ENCODE peak calls at places on chromosomes 6 and 20, in seven cellular contexts. One of them, this sample, is unnamed.

GRCh38 chr20:47814632-47815415 is 29.5 kb upstream of the SULF2 start:
- DNase-seq in heart left ventricle: no peak
- DNase-seq in mesothelial cell of epicardium: no peak
- DNase-seq in lung microvascular endothelial cell: no peak
- DNase-seq in upper lobe of left lung: no peak
- DNase-seq in GM12865: no peak
- DNase-seq in stimulated activated CD4-positive, alpha-beta T cell treated with anti-CD3 and anti-CD28 coated beads, Interleukin-4, amount 100 ng/mL, for 24 hours: no peak
- DNase-seq in this sample: peak; percentile 49

GRCh38 chr6:20699402-20699801 is 165.1 kb downstream of the CDKAL1 start:
- DNase-seq in upper lobe of left lung: no peak
- DNase-seq in GM12865: no peak
- DNase-seq in heart left ventricle: no peak
- DNase-seq in stimulated activated CD4-positive, alpha-beta T cell treated with anti-CD3 and anti-CD28 coated beads, Interleukin-4, amount 100 ng/mL, for 24 hours: no peak
- DNase-seq in lung microvascular endothelial cell: no peak
- DNase-seq in mesothelial cell of epicardium: no peak
- DNase-seq in this sample: no peak

GRCh38 chr20:44615169-44615791 is 32.9 kb downstream of the PKIG start:
- DNase-seq in stimulated activated CD4-positive, alpha-beta T cell treated with anti-CD3 and anti-CD28 coated beads, Interleukin-4, amount 100 ng/mL, for 24 hours: no peak
- DNase-seq in GM12865: peak; percentile 20
- DNase-seq in mesothelial cell of epicardium: no peak
- DNase-seq in upper lobe of left lung: no peak
- DNase-seq in heart left ventricle: peak; percentile 66
- DNase-seq in lung microvascular endothelial cell: peak; percentile 87
- DNase-seq in this sample: peak; percentile 61

GRCh38 chr6:56573624-56574023 is 69.1 kb downstream of the DST start:
- DNase-seq in mesothelial cell of epicardium: no peak
- DNase-seq in heart left ventricle: no peak
- DNase-seq in upper lobe of left lung: no peak
- DNase-seq in stimulated activated CD4-positive, alpha-beta T cell treated with anti-CD3 and anti-CD28 coated beads, Interleukin-4, amount 100 ng/mL, for 24 hours: no peak
- DNase-seq in GM12865: no peak
- DNase-seq in lung microvascular endothelial cell: no peak
- DNase-seq in this sample: no peak

GRCh38 chr6:105746539-105746938 is 339.6 kb upstream of the PRDM1 start:
- DNase-seq in GM12865: peak; percentile 52
- DNase-seq in mesothelial cell of epicardium: no peak
- DNase-seq in stimulated activated CD4-positive, alpha-beta T cell treated with anti-CD3 and anti-CD28 coated beads, Interleukin-4, amount 100 ng/mL, for 24 hours: no peak
- DNase-seq in heart left ventricle: no peak
- DNase-seq in lung microvascular endothelial cell: no peak
- DNase-seq in upper lobe of left lung: no peak
- DNase-seq in this sample: no peak

GRCh38 chr6:139520321-139520768 is 145.9 kb upstream of the CITED2 start:
- DNase-seq in upper lobe of left lung: no peak
- DNase-seq in GM12865: no peak
- DNase-seq in mesothelial cell of epicardium: no peak
- DNase-seq in stimulated activated CD4-positive, alpha-beta T cell treated with anti-CD3 and anti-CD28 coated beads, Interleukin-4, amount 100 ng/mL, for 24 hours: no peak
- DNase-seq in heart left ventricle: no peak
- DNase-seq in lung microvascular endothelial cell: peak; percentile 67
- DNase-seq in this sample: no peak

GRCh38 chr20:20480689-20481088 is 112.8 kb downstream of the INSM1 start:
- DNase-seq in GM12865: no peak
- DNase-seq in lung microvascular endothelial cell: peak; percentile 16
- DNase-seq in stimulated activated CD4-positive, alpha-beta T cell treated with anti-CD3 and anti-CD28 coated beads, Interleukin-4, amount 100 ng/mL, for 24 hours: no peak
- DNase-seq in upper lobe of left lung: no peak
- DNase-seq in mesothelial cell of epicardium: no peak
- DNase-seq in heart left ventricle: no peak
- DNase-seq in this sample: no peak

GRCh38 chr6:149077208-149077607 is 240.3 kb upstream of the TAB2 start:
- DNase-seq in upper lobe of left lung: no peak
- DNase-seq in heart left ventricle: no peak
- DNase-seq in stimulated activated CD4-positive, alpha-beta T cell treated with anti-CD3 and anti-CD28 coated beads, Interleukin-4, amount 100 ng/mL, for 24 hours: peak; percentile 39
- DNase-seq in mesothelial cell of epicardium: no peak
- DNase-seq in lung microvascular endothelial cell: no peak
- DNase-seq in GM12865: no peak
- DNase-seq in this sample: no peak

GRCh38 chr6:37920667-37921066 is 101.1 kb downstream of the ZFAND3 start:
- DNase-seq in lung microvascular endothelial cell: no peak
- DNase-seq in GM12865: no peak
- DNase-seq in upper lobe of left lung: no peak
- DNase-seq in mesothelial cell of epicardium: no peak
- DNase-seq in heart left ventricle: no peak
- DNase-seq in stimulated activated CD4-positive, alpha-beta T cell treated with anti-CD3 and anti-CD28 coated beads, Interleukin-4, amount 100 ng/mL, for 24 hours: no peak
- DNase-seq in this sample: no peak

GRCh38 chr6:142155895-142156757 is 9.1 kb downstream of the VTA1 start:
- DNase-seq in upper lobe of left lung: no peak
- DNase-seq in stimulated activated CD4-positive, alpha-beta T cell treated with anti-CD3 and anti-CD28 coated beads, Interleukin-4, amount 100 ng/mL, for 24 hours: no peak
- DNase-seq in GM12865: no peak
- DNase-seq in lung microvascular endothelial cell: peak; percentile 53
- DNase-seq in mesothelial cell of epicardium: no peak
- DNase-seq in heart left ventricle: no peak
- DNase-seq in this sample: no peak

GRCh38 chr6:156167289-156168076 is 609.7 kb upstream of the ARID1B start:
- DNase-seq in stimulated activated CD4-positive, alpha-beta T cell treated with anti-CD3 and anti-CD28 coated beads, Interleukin-4, amount 100 ng/mL, for 24 hours: no peak
- DNase-seq in heart left ventricle: peak; percentile 40
- DNase-seq in mesothelial cell of epicardium: no peak
- DNase-seq in lung microvascular endothelial cell: peak; percentile 95
- DNase-seq in upper lobe of left lung: no peak
- DNase-seq in GM12865: no peak
- DNase-seq in this sample: no peak

GRCh38 chr6:64230530-64230929 is 594.9 kb downstream of the PHF3 start:
- DNase-seq in stimulated activated CD4-positive, alpha-beta T cell treated with anti-CD3 and anti-CD28 coated beads, Interleukin-4, amount 100 ng/mL, for 24 hours: no peak
- DNase-seq in mesothelial cell of epicardium: no peak
- DNase-seq in heart left ventricle: no peak
- DNase-seq in GM12865: no peak
- DNase-seq in upper lobe of left lung: no peak
- DNase-seq in lung microvascular endothelial cell: no peak
- DNase-seq in this sample: no peak

GRCh38 chr6:26193467-26194328 is 106.5 kb downstream of the HFE start:
- DNase-seq in lung microvascular endothelial cell: no peak
- DNase-seq in stimulated activated CD4-positive, alpha-beta T cell treated with anti-CD3 and anti-CD28 coated beads, Interleukin-4, amount 100 ng/mL, for 24 hours: no peak
- DNase-seq in GM12865: no peak
- DNase-seq in upper lobe of left lung: no peak
- DNase-seq in mesothelial cell of epicardium: no peak
- DNase-seq in heart left ventricle: no peak
- DNase-seq in this sample: no peak

GRCh38 chr20:10636326-10636818 is 37.4 kb downstream of the JAG1 start:
- DNase-seq in stimulated activated CD4-positive, alpha-beta T cell treated with anti-CD3 and anti-CD28 coated beads, Interleukin-4, amount 100 ng/mL, for 24 hours: no peak
- DNase-seq in heart left ventricle: no peak
- DNase-seq in GM12865: no peak
- DNase-seq in lung microvascular endothelial cell: peak; percentile 76
- DNase-seq in upper lobe of left lung: no peak
- DNase-seq in mesothelial cell of epicardium: no peak
- DNase-seq in this sample: no peak

GRCh38 chr20:14055127-14055742 is 59.9 kb downstream of the MACROD2 start:
- DNase-seq in mesothelial cell of epicardium: no peak
- DNase-seq in lung microvascular endothelial cell: peak; percentile 59
- DNase-seq in stimulated activated CD4-positive, alpha-beta T cell treated with anti-CD3 and anti-CD28 coated beads, Interleukin-4, amount 100 ng/mL, for 24 hours: peak; percentile 14
- DNase-seq in GM12865: peak; percentile 75
- DNase-seq in upper lobe of left lung: no peak
- DNase-seq in heart left ventricle: no peak
- DNase-seq in this sample: no peak

GRCh38 chr6:128208078-128208477 is 307.2 kb upstream of the THEMIS start:
- DNase-seq in GM12865: no peak
- DNase-seq in lung microvascular endothelial cell: peak; percentile 32
- DNase-seq in heart left ventricle: no peak
- DNase-seq in mesothelial cell of epicardium: no peak
- DNase-seq in upper lobe of left lung: no peak
- DNase-seq in stimulated activated CD4-positive, alpha-beta T cell treated with anti-CD3 and anti-CD28 coated beads, Interleukin-4, amount 100 ng/mL, for 24 hours: no peak
- DNase-seq in this sample: no peak

GRCh38 chr6:17130786-17131185 is 28.9 kb downstream of the STMND1 start:
- DNase-seq in upper lobe of left lung: no peak
- DNase-seq in GM12865: no peak
- DNase-seq in stimulated activated CD4-positive, alpha-beta T cell treated with anti-CD3 and anti-CD28 coated beads, Interleukin-4, amount 100 ng/mL, for 24 hours: no peak
- DNase-seq in heart left ventricle: no peak
- DNase-seq in mesothelial cell of epicardium: no peak
- DNase-seq in lung microvascular endothelial cell: no peak
- DNase-seq in this sample: no peak

GRCh38 chr6:39143238-39143930 is 28.4 kb upstream of the SAYSD1 start:
- DNase-seq in stimulated activated CD4-positive, alpha-beta T cell treated with anti-CD3 and anti-CD28 coated beads, Interleukin-4, amount 100 ng/mL, for 24 hours: peak; percentile 30
- DNase-seq in heart left ventricle: no peak
- DNase-seq in lung microvascular endothelial cell: peak; percentile 55
- DNase-seq in upper lobe of left lung: no peak
- DNase-seq in GM12865: no peak
- DNase-seq in mesothelial cell of epicardium: no peak
- DNase-seq in this sample: no peak

This sample was measured in Right ventricle myocardium inferior.